ENCODE peak calls at places on chromosomes 1 and 21, in five cellular contexts. H is mesothelial cell of epicardium, I is prostate gland, E is B cell, U is AG04450. T is an unnamed sample.

GRCh38 chr1:70038025-70038424 is 167.4 kb downstream of the LRRC40 start:
- DNase-seq in H (no peak), I (no peak), E (no peak), U (no peak), T (no peak)

GRCh38 chr1:212470059-212470458 is 37.3 kb downstream of the NENF start:
- DNase-seq in H (no peak), I (peak), E (no peak), U (peak), T (no peak)

GRCh38 chr1:23868848-23869450 is 859 bp upstream of the FUCA1 start:
- DNase-seq in H (no peak), I (no peak), E (no peak), U (no peak), T (no peak)

GRCh38 chr1:14746393-14746792 is 147.9 kb downstream of the KAZN start:
- DNase-seq in H (no peak), I (no peak), E (no peak), U (no peak), T (no peak)

GRCh38 chr1:201394596-201394995 is 4.5 kb downstream of the LAD1 start:
- DNase-seq in H (no peak), I (no peak), E (no peak), U (no peak), T (no peak)

GRCh38 chr1:25084407-25084806 is 147.9 kb downstream of the SYF2 start:
- DNase-seq in H (no peak), I (no peak), E (no peak), U (no peak), T (no peak)

GRCh38 chr1:5717031-5717682 is 275.1 kb downstream of the NPHP4 start:
- DNase-seq in H (no peak), I (no peak), E (no peak), U (no peak), T (no peak)

GRCh38 chr1:214335567-214335966 is 54.6 kb downstream of the SMYD2 start:
- DNase-seq in H (no peak), I (no peak), E (no peak), U (no peak), T (no peak)

GRCh38 chr21:38533887-38534286 is 35.6 kb upstream of the ERG start:
- DNase-seq in H (no peak), I (no peak), E (no peak), U (no peak), T (no peak)

GRCh38 chr1:101587749-101588148 is 350.9 kb downstream of the S1PR1 start:
- DNase-seq in H (no peak), I (no peak), E (no peak), U (no peak), T (no peak)

GRCh38 chr1:53288247-53289049 is 39.4 kb downstream of the LRP8 start:
- DNase-seq in H (no peak), I (no peak), E (no peak), U (no peak), T (no peak)

GRCh38 chr1:17674707-17675505 is 80.2 kb upstream of the ACTL8 start:
- DNase-seq in H (no peak), I (no peak), E (no peak), U (no peak), T (no peak)

GRCh38 chr1:85134583-85135455 is 66.0 kb downstream of the SYDE2 start:
- DNase-seq in H (no peak), I (no peak), E (no peak), U (peak), T (no peak)

GRCh38 chr1:7105258-7105657 is 320.0 kb downstream of the CAMTA1 start:
- DNase-seq in H (no peak), I (no peak), E (no peak), U (no peak), T (no peak)

GRCh38 chr21:46667735-46668380 is 32.4 kb downstream of the PRMT2 start:
- DNase-seq in H (peak), I (no peak), E (no peak), U (no peak), T (peak)

GRCh38 chr21:33712022-33712803 is 69.9 kb downstream of the ITSN1 start:
- DNase-seq in H (no peak), I (no peak), E (no peak), U (no peak), T (no peak)

GRCh38 chr1:174800221-174800791 is 199.4 kb upstream of the CACYBP start:
- DNase-seq in H (no peak), I (peak), E (no peak), U (no peak), T (no peak)

GRCh38 chr1:43144228-43144627 is 27.9 kb downstream of the EBNA1BP2 start:
- DNase-seq in H (no peak), I (no peak), E (no peak), U (no peak), T (no peak)

GRCh38 chr1:56099766-56100165 is 479.6 kb downstream of the PLPP3 start:
- DNase-seq in H (no peak), I (no peak), E (no peak), U (no peak), T (no peak)

GRCh38 chr1:32068891-32069590 is 3.7 kb upstream of the TMEM39B start:
- DNase-seq in H (no peak), I (no peak), E (no peak), U (no peak), T (no peak)

GRCh38 chr21:25710550-25710949 is 24.2 kb downstream of the ATP5PF start:
- DNase-seq in H (no peak), I (no peak), E (no peak), U (no peak), T (no peak)

GRCh38 chr21:25709684-25710265 is 24.9 kb downstream of the ATP5PF start:
- DNase-seq in H (no peak), I (no peak), E (no peak), U (no peak), T (no peak)

DNA sequence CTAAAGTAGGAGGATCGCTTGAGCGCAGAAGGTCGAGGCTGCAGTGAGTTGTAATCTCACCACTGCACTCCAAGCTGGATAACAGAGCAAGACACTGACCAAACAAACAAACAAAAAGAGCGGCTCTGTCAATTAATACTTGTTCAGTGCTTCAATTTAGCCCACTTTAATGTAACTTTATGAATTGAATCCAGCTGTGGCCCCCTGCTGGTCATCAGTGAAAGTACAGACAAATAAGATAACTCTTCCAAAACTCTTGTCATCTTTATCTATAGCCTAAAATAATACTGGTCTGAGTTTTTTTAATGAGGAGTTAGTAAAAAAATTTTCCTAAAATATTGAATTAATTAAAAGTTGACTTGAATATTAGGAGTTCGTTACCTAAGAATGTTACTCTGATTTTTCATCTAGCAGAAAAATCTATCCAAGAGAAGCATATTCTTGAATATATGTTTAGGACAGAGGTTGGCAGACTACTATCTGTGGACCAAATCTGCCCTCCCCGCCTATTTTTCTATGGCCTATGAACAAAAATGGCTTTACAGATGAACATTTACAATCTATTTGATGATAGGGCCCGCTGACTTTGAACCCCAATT is 26.1 kb downstream of the ATP5PF start:
- DNase-seq in H (peak), I (peak), E (peak), U (peak), T (peak)
- TF ChIP-seq CTCF in H (peak), I (peak), E (peak), U (peak), T (peak)

GRCh38 chr1:91428182-91428798 is 23.7 kb upstream of the HFM1 start:
- DNase-seq in H (no peak), I (no peak), E (no peak), U (no peak), T (no peak)
- TF ChIP-seq CTCF in H (no peak), I (no peak), E (no peak), U (no peak), T (no peak)

GRCh38 chr1:2893473-2894120 is 92.1 kb upstream of the TTC34 start:
- DNase-seq in H (no peak), I (no peak), E (no peak), U (no peak), T (no peak)
- TF ChIP-seq CTCF in H (no peak), I (no peak), E (no peak), U (no peak), T (no peak)

DNA sequence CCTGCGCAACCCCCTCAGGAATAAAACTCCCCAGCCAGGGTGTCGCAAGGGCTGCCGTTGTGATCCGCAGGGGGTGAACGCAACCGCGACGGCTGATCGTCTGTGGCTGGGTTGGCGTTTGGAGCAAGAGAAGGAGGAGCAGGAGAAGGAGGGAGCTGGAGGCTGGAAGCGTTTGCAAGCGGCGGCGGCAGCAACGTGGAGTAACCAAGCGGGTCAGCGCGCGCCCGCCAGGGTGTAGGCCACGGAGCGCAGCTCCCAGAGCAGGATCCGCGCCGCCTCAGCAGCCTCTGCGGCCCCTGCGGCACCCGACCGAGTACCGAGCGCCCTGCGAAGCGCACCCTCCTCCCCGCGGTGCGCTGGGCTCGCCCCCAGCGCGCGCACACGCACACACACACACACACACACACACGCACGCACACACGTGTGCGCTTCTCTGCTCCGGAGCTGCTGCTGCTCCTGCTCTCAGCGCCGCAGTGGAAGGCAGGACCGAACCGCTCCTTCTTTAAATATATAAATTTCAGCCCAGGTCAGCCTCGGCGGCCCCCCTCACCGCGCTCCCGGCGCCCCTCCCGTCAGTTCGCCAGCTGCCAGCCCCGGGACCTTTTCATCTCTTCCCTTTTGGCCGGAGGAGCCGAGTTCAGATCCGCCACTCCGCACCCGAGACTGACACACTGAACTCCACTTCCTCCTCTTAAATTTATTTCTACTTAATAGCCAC is 696 bp downstream of the TGFB2 start:
- DNase-seq in H (peak), I (peak), E (peak), U (no peak), T (peak)
- TF ChIP-seq CTCF in H (no peak), I (no peak), E (no peak), U (no peak), T (no peak)

DNA sequence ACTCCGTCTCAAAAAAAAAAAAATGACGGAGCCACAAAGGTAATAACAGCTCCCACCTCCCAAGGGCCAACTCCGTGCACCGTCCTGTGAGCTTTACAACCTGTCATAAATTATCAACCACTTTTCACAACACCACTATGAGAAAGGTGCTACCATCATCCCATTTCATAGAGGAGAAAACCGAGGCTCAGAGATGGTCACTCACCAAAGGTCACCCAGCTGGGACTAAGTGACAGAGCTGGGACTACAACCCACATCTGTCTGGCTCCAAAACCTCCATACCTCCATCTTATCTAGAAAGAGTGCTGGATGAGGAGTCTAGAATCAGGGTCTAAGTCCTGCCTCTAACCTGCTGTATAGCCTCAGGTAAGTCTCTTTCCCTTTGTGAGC is 43.6 kb upstream of the ECE1 start:
- DNase-seq in H (no peak), I (no peak), E (no peak), U (no peak), T (no peak)
- TF ChIP-seq CTCF in H (no peak), I (no peak), E (no peak), U (no peak), T (no peak)

GRCh38 chr1:205584732-205585131 is 47.1 kb downstream of the ELK4 start:
- DNase-seq in H (no peak), I (no peak), E (no peak), U (no peak), T (no peak)
- TF ChIP-seq CTCF in H (peak), I (no peak), E (peak), U (peak), T (peak)

DNA sequence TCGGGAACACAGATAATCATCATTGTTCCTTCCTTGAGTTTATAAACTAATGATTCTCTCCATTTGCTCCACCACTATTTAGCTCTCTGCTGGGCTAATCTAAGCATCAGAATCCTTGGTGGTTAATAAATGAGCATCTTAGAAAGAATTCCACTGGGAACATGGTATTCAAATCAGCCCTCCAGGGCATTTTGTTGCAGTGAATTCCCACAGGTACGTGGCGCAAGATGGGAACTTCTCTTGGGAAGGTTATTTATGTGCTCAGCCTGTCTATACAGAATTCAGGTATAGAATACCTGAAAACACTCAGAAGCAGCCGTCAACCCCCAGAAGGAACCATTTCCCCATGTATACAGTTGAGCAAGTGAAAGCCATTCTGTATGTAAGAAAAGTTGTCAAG is 131.5 kb downstream of the NTNG1 start:
- DNase-seq in H (no peak), I (no peak), E (no peak), U (no peak), T (no peak)
- TF ChIP-seq CTCF in H (no peak), I (no peak), E (no peak), U (no peak), T (no peak)

GRCh38 chr1:239321877-239322276 is 64.5 kb upstream of the CHRM3 start:
- DNase-seq in H (no peak), I (no peak), E (no peak), U (no peak), T (no peak)
- TF ChIP-seq CTCF in H (no peak), I (no peak), E (no peak), U (no peak), T (no peak)

GRCh38 chr1:59076612-59077011 is 220.3 kb upstream of the FGGY start:
- DNase-seq in H (no peak), I (no peak), E (no peak), U (no peak), T (no peak)
- TF ChIP-seq CTCF in H (no peak), I (no peak), E (no peak), U (peak), T (no peak)